ENCODE peak calls at places on chromosomes 2 and 18, in eight cellular contexts. One of them, this sample, is unnamed.
A peak's percentile ranks its signal among the peaks of the same experiment; 100 is the strongest.

GRCh38 chr18:10015941-10016819 is 102.4 kb downstream of the VAPA start:
- DNase-seq in WTC11: no peak
- DNase-seq in kidney epithelial cell: peak; percentile 37
- DNase-seq in mesothelial cell of epicardium: no peak
- DNase-seq in left lung: no peak
- DNase-seq in activated CD8-positive, alpha-beta T cell treated with anti-CD3 and anti-CD28 coated beads for 36 hours: no peak
- DNase-seq in astrocyte of the cerebellum: peak; percentile 84
- DNase-seq in IMR-90: peak; percentile 96
- DNase-seq in this sample: peak; percentile 98

GRCh38 chr18:74289946-74290478 is 1.8 kb downstream of the CYB5A start:
- DNase-seq in WTC11: no peak
- DNase-seq in activated CD8-positive, alpha-beta T cell treated with anti-CD3 and anti-CD28 coated beads for 36 hours: no peak
- DNase-seq in kidney epithelial cell: no peak
- DNase-seq in IMR-90: no peak
- DNase-seq in left lung: no peak
- DNase-seq in mesothelial cell of epicardium: no peak
- DNase-seq in astrocyte of the cerebellum: no peak
- DNase-seq in this sample: no peak

GRCh38 chr2:33073018-33073417 is 126.3 kb downstream of the LTBP1 start:
- DNase-seq in activated CD8-positive, alpha-beta T cell treated with anti-CD3 and anti-CD28 coated beads for 36 hours: no peak
- DNase-seq in IMR-90: peak; percentile 33
- DNase-seq in left lung: no peak
- DNase-seq in WTC11: no peak
- DNase-seq in kidney epithelial cell: no peak
- DNase-seq in mesothelial cell of epicardium: no peak
- DNase-seq in astrocyte of the cerebellum: no peak
- DNase-seq in this sample: no peak

GRCh38 chr2:240236217-240237111 is 96.0 kb upstream of the OTOS start:
- DNase-seq in WTC11: no peak
- DNase-seq in astrocyte of the cerebellum: no peak
- DNase-seq in IMR-90: no peak
- DNase-seq in kidney epithelial cell: no peak
- DNase-seq in mesothelial cell of epicardium: peak; percentile 10
- DNase-seq in activated CD8-positive, alpha-beta T cell treated with anti-CD3 and anti-CD28 coated beads for 36 hours: peak; percentile 25
- DNase-seq in left lung: peak; percentile 71
- DNase-seq in this sample: no peak

GRCh38 chr2:45595724-45596435 is 15.2 kb downstream of the SRBD1 start:
- DNase-seq in IMR-90: peak; percentile 65
- DNase-seq in left lung: no peak
- DNase-seq in activated CD8-positive, alpha-beta T cell treated with anti-CD3 and anti-CD28 coated beads for 36 hours: no peak
- DNase-seq in mesothelial cell of epicardium: no peak
- DNase-seq in kidney epithelial cell: no peak
- DNase-seq in astrocyte of the cerebellum: peak; percentile 79
- DNase-seq in WTC11: no peak
- DNase-seq in this sample: peak; percentile 42

GRCh38 chr2:211823886-211824479 is 714.6 kb downstream of the ERBB4 start:
- DNase-seq in activated CD8-positive, alpha-beta T cell treated with anti-CD3 and anti-CD28 coated beads for 36 hours: no peak
- DNase-seq in IMR-90: no peak
- DNase-seq in kidney epithelial cell: no peak
- DNase-seq in mesothelial cell of epicardium: no peak
- DNase-seq in left lung: no peak
- DNase-seq in astrocyte of the cerebellum: no peak
- DNase-seq in WTC11: no peak
- DNase-seq in this sample: no peak

GRCh38 chr2:113324684-113325160 is 46.0 kb upstream of the PAX8 start:
- DNase-seq in left lung: peak; percentile 83
- DNase-seq in astrocyte of the cerebellum: peak; percentile 33
- DNase-seq in kidney epithelial cell: no peak
- DNase-seq in mesothelial cell of epicardium: peak; percentile 61
- DNase-seq in WTC11: peak; percentile 68
- DNase-seq in IMR-90: peak; percentile 48
- DNase-seq in activated CD8-positive, alpha-beta T cell treated with anti-CD3 and anti-CD28 coated beads for 36 hours: peak; percentile 38
- DNase-seq in this sample: no peak

GRCh38 chr2:18378020-18378653 is 182.3 kb downstream of the RDH14 start:
- DNase-seq in activated CD8-positive, alpha-beta T cell treated with anti-CD3 and anti-CD28 coated beads for 36 hours: peak; percentile 38
- DNase-seq in IMR-90: peak; percentile 49
- DNase-seq in astrocyte of the cerebellum: peak; percentile 23
- DNase-seq in mesothelial cell of epicardium: no peak
- DNase-seq in kidney epithelial cell: no peak
- DNase-seq in left lung: no peak
- DNase-seq in WTC11: peak; percentile 37
- DNase-seq in this sample: no peak

GRCh38 chr18:10247402-10248117 is 206.9 kb upstream of the APCDD1 start:
- DNase-seq in IMR-90: no peak
- DNase-seq in left lung: no peak
- DNase-seq in mesothelial cell of epicardium: no peak
- DNase-seq in WTC11: no peak
- DNase-seq in kidney epithelial cell: no peak
- DNase-seq in activated CD8-positive, alpha-beta T cell treated with anti-CD3 and anti-CD28 coated beads for 36 hours: no peak
- DNase-seq in astrocyte of the cerebellum: no peak
- DNase-seq in this sample: no peak

GRCh38 chr2:105857076-105857740 is 112.5 kb downstream of the NCK2 start:
- DNase-seq in activated CD8-positive, alpha-beta T cell treated with anti-CD3 and anti-CD28 coated beads for 36 hours: peak; percentile 63
- DNase-seq in IMR-90: no peak
- DNase-seq in left lung: no peak
- DNase-seq in astrocyte of the cerebellum: no peak
- DNase-seq in kidney epithelial cell: no peak
- DNase-seq in mesothelial cell of epicardium: no peak
- DNase-seq in WTC11: no peak
- DNase-seq in this sample: no peak

GRCh38 chr2:164032995-164033394 is 297.2 kb upstream of the FIGN start:
- DNase-seq in activated CD8-positive, alpha-beta T cell treated with anti-CD3 and anti-CD28 coated beads for 36 hours: no peak
- DNase-seq in WTC11: no peak
- DNase-seq in kidney epithelial cell: no peak
- DNase-seq in IMR-90: no peak
- DNase-seq in left lung: no peak
- DNase-seq in astrocyte of the cerebellum: no peak
- DNase-seq in mesothelial cell of epicardium: no peak
- DNase-seq in this sample: no peak

GRCh38 chr2:136213836-136214235 is 95.9 kb upstream of the CXCR4 start:
- DNase-seq in activated CD8-positive, alpha-beta T cell treated with anti-CD3 and anti-CD28 coated beads for 36 hours: no peak
- DNase-seq in IMR-90: no peak
- DNase-seq in WTC11: no peak
- DNase-seq in mesothelial cell of epicardium: no peak
- DNase-seq in left lung: no peak
- DNase-seq in kidney epithelial cell: no peak
- DNase-seq in astrocyte of the cerebellum: no peak
- DNase-seq in this sample: no peak

GRCh38 chr2:27721335-27721734 is 50.2 kb upstream of the MRPL33 start:
- DNase-seq in kidney epithelial cell: no peak
- DNase-seq in activated CD8-positive, alpha-beta T cell treated with anti-CD3 and anti-CD28 coated beads for 36 hours: peak; percentile 58
- DNase-seq in mesothelial cell of epicardium: no peak
- DNase-seq in WTC11: no peak
- DNase-seq in IMR-90: no peak
- DNase-seq in left lung: peak; percentile 82
- DNase-seq in astrocyte of the cerebellum: no peak
- DNase-seq in this sample: no peak

GRCh38 chr18:61893304-61893970 is 630 bp upstream of the RNF152 start:
- DNase-seq in astrocyte of the cerebellum: no peak
- DNase-seq in left lung: peak; percentile 79
- DNase-seq in WTC11: peak; percentile 48
- DNase-seq in mesothelial cell of epicardium: peak; percentile 55
- DNase-seq in kidney epithelial cell: no peak
- DNase-seq in activated CD8-positive, alpha-beta T cell treated with anti-CD3 and anti-CD28 coated beads for 36 hours: peak; percentile 61
- DNase-seq in IMR-90: peak; percentile 61
- DNase-seq in this sample: no peak

GRCh38 chr2:233002829-233003657 is 10.0 kb downstream of the NGEF start:
- DNase-seq in mesothelial cell of epicardium: no peak
- DNase-seq in astrocyte of the cerebellum: no peak
- DNase-seq in IMR-90: no peak
- DNase-seq in WTC11: no peak
- DNase-seq in activated CD8-positive, alpha-beta T cell treated with anti-CD3 and anti-CD28 coated beads for 36 hours: no peak
- DNase-seq in kidney epithelial cell: no peak
- DNase-seq in left lung: no peak
- DNase-seq in this sample: no peak

GRCh38 chr2:20509766-20510490 is 63.1 kb downstream of the RHOB start:
- DNase-seq in IMR-90: peak; percentile 49
- DNase-seq in activated CD8-positive, alpha-beta T cell treated with anti-CD3 and anti-CD28 coated beads for 36 hours: no peak
- DNase-seq in WTC11: peak; percentile 69
- DNase-seq in mesothelial cell of epicardium: no peak
- DNase-seq in astrocyte of the cerebellum: no peak
- DNase-seq in kidney epithelial cell: peak; percentile 61
- DNase-seq in left lung: peak; percentile 90
- DNase-seq in this sample: no peak

GRCh38 chr2:172449916-172450550 is 22.6 kb downstream of the ITGA6 start:
- DNase-seq in WTC11: no peak
- DNase-seq in IMR-90: peak; percentile 61
- DNase-seq in mesothelial cell of epicardium: no peak
- DNase-seq in kidney epithelial cell: no peak
- DNase-seq in astrocyte of the cerebellum: no peak
- DNase-seq in activated CD8-positive, alpha-beta T cell treated with anti-CD3 and anti-CD28 coated beads for 36 hours: peak; percentile 16
- DNase-seq in left lung: no peak
- DNase-seq in this sample: no peak

GRCh38 chr2:127596311-127597045 is 49.5 kb upstream of the GPR17 start:
- DNase-seq in mesothelial cell of epicardium: no peak
- DNase-seq in WTC11: no peak
- DNase-seq in activated CD8-positive, alpha-beta T cell treated with anti-CD3 and anti-CD28 coated beads for 36 hours: no peak
- DNase-seq in left lung: no peak
- DNase-seq in kidney epithelial cell: no peak
- DNase-seq in IMR-90: no peak
- DNase-seq in astrocyte of the cerebellum: no peak
- DNase-seq in this sample: no peak

GRCh38 chr2:74039611-74040010 is 54.9 kb downstream of the TET3 start:
- DNase-seq in WTC11: no peak
- DNase-seq in kidney epithelial cell: no peak
- DNase-seq in activated CD8-positive, alpha-beta T cell treated with anti-CD3 and anti-CD28 coated beads for 36 hours: no peak
- DNase-seq in mesothelial cell of epicardium: no peak
- DNase-seq in astrocyte of the cerebellum: no peak
- DNase-seq in IMR-90: no peak
- DNase-seq in left lung: no peak
- DNase-seq in this sample: no peak

GRCh38 chr18:3481696-3482210 is 31.8 kb downstream of the TGIF1 start:
- DNase-seq in left lung: no peak
- DNase-seq in WTC11: peak; percentile 52
- DNase-seq in kidney epithelial cell: no peak
- DNase-seq in activated CD8-positive, alpha-beta T cell treated with anti-CD3 and anti-CD28 coated beads for 36 hours: peak; percentile 46
- DNase-seq in mesothelial cell of epicardium: no peak
- DNase-seq in IMR-90: peak; percentile 38
- DNase-seq in astrocyte of the cerebellum: no peak
- DNase-seq in this sample: no peak

GRCh38 chr2:15648593-15649525 is 57.2 kb downstream of the DDX1 start:
- DNase-seq in astrocyte of the cerebellum: no peak
- DNase-seq in activated CD8-positive, alpha-beta T cell treated with anti-CD3 and anti-CD28 coated beads for 36 hours: no peak
- DNase-seq in IMR-90: no peak
- DNase-seq in mesothelial cell of epicardium: no peak
- DNase-seq in WTC11: no peak
- DNase-seq in left lung: no peak
- DNase-seq in kidney epithelial cell: no peak
- DNase-seq in this sample: no peak

GRCh38 chr2:42651057-42651456 is 82.6 kb downstream of the MTA3 start:
- DNase-seq in mesothelial cell of epicardium: no peak
- DNase-seq in activated CD8-positive, alpha-beta T cell treated with anti-CD3 and anti-CD28 coated beads for 36 hours: no peak
- DNase-seq in WTC11: no peak
- DNase-seq in IMR-90: peak; percentile 72
- DNase-seq in kidney epithelial cell: no peak
- DNase-seq in left lung: no peak
- DNase-seq in astrocyte of the cerebellum: no peak
- DNase-seq in this sample: no peak
- TF ChIP-seq CTCF in mesothelial cell of epicardium: no peak
- TF ChIP-seq CTCF in activated CD8-positive, alpha-beta T cell treated with anti-CD3 and anti-CD28 coated beads for 36 hours: no peak
- TF ChIP-seq CTCF in WTC11: no peak
- TF ChIP-seq CTCF in IMR-90: no peak
- TF ChIP-seq CTCF in kidney epithelial cell: no peak
- TF ChIP-seq CTCF in left lung: no peak
- TF ChIP-seq CTCF in astrocyte of the cerebellum: no peak
- TF ChIP-seq CTCF in this sample: no peak

DNA sequence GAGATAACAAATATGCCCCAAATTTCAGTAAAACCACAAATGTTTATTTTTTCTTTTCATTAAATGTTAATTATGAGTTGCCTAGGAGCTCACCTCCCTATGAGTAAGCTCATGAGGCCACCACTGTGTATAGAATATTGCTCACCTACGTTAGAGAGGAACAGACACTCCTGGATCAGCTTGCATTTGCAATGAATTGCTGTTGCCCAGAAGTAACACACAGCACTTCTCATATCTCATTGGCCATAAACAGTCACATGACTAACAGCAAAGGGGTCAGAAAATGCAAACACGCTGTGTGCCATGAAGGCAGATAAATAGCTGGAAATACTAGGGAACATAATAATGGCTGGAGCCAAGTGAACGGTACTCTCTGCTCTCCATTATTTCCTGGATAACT is 89.0 kb upstream of the GALNT5 start:
- DNase-seq in mesothelial cell of epicardium: no peak
- DNase-seq in kidney epithelial cell: no peak
- DNase-seq in left lung: no peak
- DNase-seq in IMR-90: peak; percentile 47
- DNase-seq in activated CD8-positive, alpha-beta T cell treated with anti-CD3 and anti-CD28 coated beads for 36 hours: no peak
- DNase-seq in astrocyte of the cerebellum: no peak
- DNase-seq in WTC11: no peak
- DNase-seq in this sample: no peak
- TF ChIP-seq CTCF in mesothelial cell of epicardium: no peak
- TF ChIP-seq CTCF in kidney epithelial cell: no peak
- TF ChIP-seq CTCF in left lung: no peak
- TF ChIP-seq CTCF in IMR-90: no peak
- TF ChIP-seq CTCF in activated CD8-positive, alpha-beta T cell treated with anti-CD3 and anti-CD28 coated beads for 36 hours: no peak
- TF ChIP-seq CTCF in astrocyte of the cerebellum: no peak
- TF ChIP-seq CTCF in WTC11: no peak
- TF ChIP-seq CTCF in this sample: no peak

GRCh38 chr2:138727956-138728355 is 52.2 kb downstream of the NXPH2 start:
- DNase-seq in mesothelial cell of epicardium: no peak
- DNase-seq in kidney epithelial cell: no peak
- DNase-seq in astrocyte of the cerebellum: no peak
- DNase-seq in activated CD8-positive, alpha-beta T cell treated with anti-CD3 and anti-CD28 coated beads for 36 hours: no peak
- DNase-seq in left lung: no peak
- DNase-seq in WTC11: no peak
- DNase-seq in IMR-90: no peak
- DNase-seq in this sample: no peak
- TF ChIP-seq CTCF in mesothelial cell of epicardium: no peak
- TF ChIP-seq CTCF in kidney epithelial cell: no peak
- TF ChIP-seq CTCF in astrocyte of the cerebellum: no peak
- TF ChIP-seq CTCF in activated CD8-positive, alpha-beta T cell treated with anti-CD3 and anti-CD28 coated beads for 36 hours: no peak
- TF ChIP-seq CTCF in left lung: no peak
- TF ChIP-seq CTCF in WTC11: no peak
- TF ChIP-seq CTCF in IMR-90: no peak
- TF ChIP-seq CTCF in this sample: no peak

DNA sequence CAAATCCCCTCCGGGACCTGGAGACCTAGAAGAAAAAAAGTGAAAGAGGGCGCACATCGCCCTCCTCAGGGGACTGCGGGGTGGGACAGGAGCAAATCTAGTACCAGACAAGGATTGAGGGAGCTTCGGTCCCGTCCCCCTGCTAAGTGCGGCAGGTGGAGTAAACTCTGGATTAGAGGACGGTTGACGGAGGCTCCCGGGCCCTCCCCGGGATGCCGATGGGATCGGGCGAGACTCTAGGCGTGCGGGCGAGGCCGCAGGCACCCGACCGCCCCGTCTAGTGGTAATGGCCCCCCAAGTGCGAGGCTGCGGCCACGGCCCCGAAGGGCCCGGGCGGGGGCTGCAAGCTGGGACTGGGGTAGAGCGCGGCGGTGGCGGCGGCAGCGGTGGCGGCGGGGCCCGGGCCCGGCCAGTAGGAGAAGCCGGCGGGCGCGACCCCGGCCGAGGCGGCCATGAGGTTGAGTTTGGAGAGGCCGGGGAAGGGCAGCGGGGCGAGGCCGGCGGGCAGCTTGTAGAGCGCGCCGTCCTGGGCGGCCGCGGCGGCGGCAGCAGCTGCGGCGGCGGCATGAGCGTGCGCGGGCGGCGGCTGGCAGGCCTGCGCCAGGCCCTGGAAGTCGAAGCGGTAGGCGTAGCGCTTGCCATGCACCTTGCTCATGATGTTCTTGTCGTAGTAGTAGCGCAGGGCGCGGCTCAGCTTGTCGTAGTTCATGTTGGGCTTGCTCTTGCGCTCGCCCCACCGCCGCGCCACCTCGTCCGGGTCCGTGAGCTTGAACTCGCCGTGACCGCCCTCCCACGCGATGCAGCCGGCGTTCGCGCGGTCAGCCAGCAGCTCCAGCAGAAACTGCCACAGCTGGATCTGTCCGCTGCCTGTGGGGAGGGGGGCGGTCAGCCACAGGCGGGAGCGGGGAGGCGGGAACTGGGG is 3.3 kb downstream of the FEV start:
- DNase-seq in WTC11: peak; percentile 44
- DNase-seq in IMR-90: peak; percentile 12
- DNase-seq in astrocyte of the cerebellum: no peak
- DNase-seq in kidney epithelial cell: no peak
- DNase-seq in left lung: no peak
- DNase-seq in mesothelial cell of epicardium: no peak
- DNase-seq in activated CD8-positive, alpha-beta T cell treated with anti-CD3 and anti-CD28 coated beads for 36 hours: peak; percentile 61
- DNase-seq in this sample: no peak
- TF ChIP-seq CTCF in WTC11: no peak
- TF ChIP-seq CTCF in IMR-90: no peak
- TF ChIP-seq CTCF in astrocyte of the cerebellum: no peak
- TF ChIP-seq CTCF in kidney epithelial cell: no peak
- TF ChIP-seq CTCF in left lung: no peak
- TF ChIP-seq CTCF in mesothelial cell of epicardium: no peak
- TF ChIP-seq CTCF in activated CD8-positive, alpha-beta T cell treated with anti-CD3 and anti-CD28 coated beads for 36 hours: no peak
- TF ChIP-seq CTCF in this sample: no peak